ENCODE peak calls at places on chromosome 11, in nine cellular contexts. E is psoas muscle, W is HCT116, T is fibroblast of lung, A is thoracic aorta, N is lower lobe of right lung, R is mammary epithelial cell, K is adrenal gland, S is heart left ventricle. Z is an unnamed sample. For H3K4me1, the result is how much of the 10 kb centered on the place peaks cover.

GRCh38 chr11:67611704-67612587 is 5.2 kb downstream of the NDUFV1 start:
- DNase-seq in N (peak), E (no peak), W (no peak), A (no peak), S (no peak), K (no peak), T (no peak), R (no peak), Z (no peak)

GRCh38 chr11:32538804-32539203 is 44.8 kb upstream of the EIF3M start:
- DNase-seq in R (no peak), T (no peak), N (no peak), A (no peak), E (no peak), K (no peak), W (no peak), S (no peak), Z (no peak)

GRCh38 chr11:117859713-117860112 is 16.7 kb downstream of the FXYD6 start:
- DNase-seq in E (no peak), S (no peak), N (no peak), K (peak), A (no peak), R (no peak), T (no peak), W (no peak), Z (no peak)

GRCh38 chr11:112368402-112368801 is 107.7 kb upstream of the PLET1 start:
- DNase-seq in R (peak), E (no peak), K (no peak), T (no peak), S (no peak), W (no peak), N (no peak), A (no peak), Z (no peak)

GRCh38 chr11:47995318-47995717 is 15.0 kb downstream of the PTPRJ start:
- DNase-seq in E (no peak), A (no peak), K (no peak), S (no peak), N (no peak), R (no peak), W (no peak), T (no peak), Z (no peak)

GRCh38 chr11:132744771-132745170 is 787.5 kb downstream of the OPCML start:
- DNase-seq in T (peak), E (no peak), R (no peak), A (no peak), N (no peak), K (no peak), S (no peak), W (no peak), Z (peak)

GRCh38 chr11:76824980-76825725 is 35.6 kb upstream of the ACER3 start:
- DNase-seq in W (no peak), S (no peak), K (no peak), E (no peak), A (no peak), R (peak), T (peak), N (no peak), Z (peak)

GRCh38 chr11:115132829-115133228 is 371.4 kb downstream of the CADM1 start:
- DNase-seq in T (no peak), E (no peak), S (no peak), A (no peak), N (no peak), W (no peak), R (no peak), K (peak), Z (no peak)

GRCh38 chr11:34205326-34206035 is 100.1 kb downstream of the NAT10 start:
- DNase-seq in T (peak), N (no peak), A (no peak), S (no peak), K (no peak), W (no peak), R (no peak), E (no peak), Z (no peak)

GRCh38 chr11:79506124-79506523 is 65.3 kb upstream of the TENM4 start:
- DNase-seq in N (no peak), T (no peak), W (no peak), K (no peak), E (no peak), A (no peak), R (no peak), S (no peak), Z (no peak)

GRCh38 chr11:46149342-46149741 is 28.1 kb upstream of the PHF21A start:
- DNase-seq in W (no peak), N (no peak), S (no peak), E (no peak), R (no peak), T (no peak), A (no peak), K (no peak), Z (no peak)

GRCh38 chr11:130211781-130212401 is 52.3 kb downstream of the ST14 start:
- DNase-seq in W (no peak), R (no peak), N (peak), A (no peak), E (no peak), T (no peak), S (peak), K (peak), Z (no peak)

GRCh38 chr11:11478687-11479086 is 125.6 kb upstream of the CSNK2A3 start:
- DNase-seq in S (no peak), E (no peak), A (no peak), R (no peak), T (no peak), K (no peak), W (no peak), N (no peak), Z (no peak)
- TF ChIP-seq CTCF in S (no peak), E (no peak), A (no peak), R (no peak), T (no peak), K (no peak), W (no peak), N (no peak), Z (peak)

DNA sequence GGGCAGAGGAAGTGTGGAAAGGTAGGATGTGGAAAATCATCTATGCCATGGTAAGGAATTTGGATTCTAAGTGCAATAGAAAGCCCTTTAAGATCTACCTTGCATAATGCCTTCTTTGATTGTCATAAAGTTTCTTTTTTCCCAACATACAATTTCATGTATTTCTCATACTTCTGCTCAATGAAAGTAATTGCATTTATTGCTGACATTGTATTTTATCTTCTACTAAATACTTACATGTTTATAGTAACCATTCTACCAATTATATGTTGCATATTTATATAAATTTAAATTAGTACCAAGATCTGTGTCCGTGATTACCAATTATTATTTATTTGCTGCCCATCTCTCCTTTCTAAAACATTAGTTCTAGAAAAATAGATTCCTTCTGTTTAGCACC is 114.8 kb downstream of the CNTN5 start:
- DNase-seq in S (no peak), A (no peak), W (no peak), T (no peak), R (no peak), N (no peak), K (no peak), E (no peak), Z (no peak)
- H3K4me1 ChIP-seq in S (under half), A (under half), W (under half), T (under half), R (under half), N (under half), K (under half), E (under half), Z (under half)

GRCh38 chr11:82814379-82814778 is 80.7 kb upstream of the FAM181B start:
- DNase-seq in S (no peak), E (no peak), W (no peak), R (no peak), A (no peak), K (no peak), T (no peak), N (no peak), Z (no peak)
- H3K27ac ChIP-seq in S (no peak), E (no peak), W (no peak), R (no peak), A (no peak), K (no peak), T (no peak), N (no peak), Z (no peak)

DNA sequence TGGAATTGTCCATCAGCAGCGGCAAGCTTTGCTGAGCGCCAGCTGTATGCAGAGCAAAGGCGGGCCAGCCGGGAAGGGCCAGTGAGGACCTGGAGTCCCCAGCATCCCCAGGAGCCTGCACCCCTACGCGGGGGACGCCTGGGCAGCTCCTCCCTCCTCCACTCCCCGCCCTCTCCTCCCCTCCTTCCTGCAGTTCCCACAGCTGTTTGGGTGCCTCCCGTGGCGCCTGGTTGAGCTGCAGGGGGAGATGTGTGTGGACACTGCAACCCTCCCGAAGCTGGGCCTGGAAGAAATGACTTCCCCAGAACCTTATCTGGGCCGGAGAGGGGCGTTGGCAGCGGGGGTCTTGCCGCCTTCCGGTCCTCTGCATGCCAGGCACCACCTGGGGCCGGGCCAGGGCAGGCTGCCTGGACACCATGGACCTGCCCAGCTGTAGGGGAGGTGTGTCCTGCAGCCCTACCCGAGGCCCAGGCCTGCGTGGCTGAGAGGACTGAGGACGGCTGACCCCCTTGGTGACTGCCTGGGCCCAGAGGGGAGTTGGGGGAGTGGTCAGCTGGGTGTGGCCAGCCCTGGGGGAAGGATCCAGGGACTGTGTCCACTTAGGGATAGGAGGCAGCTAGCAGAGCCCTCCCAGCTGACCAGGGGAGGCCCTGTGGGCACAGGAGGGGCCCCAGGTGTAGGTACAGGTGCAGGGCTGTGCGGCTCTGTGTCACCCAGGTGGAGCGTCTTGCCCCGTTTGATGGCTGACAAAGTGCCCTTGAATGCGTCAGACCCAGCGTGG is 16.8 kb upstream of the MUC6 start:
- DNase-seq in W (no peak), R (no peak), N (peak), T (no peak), A (no peak), K (no peak), S (no peak), E (peak), Z (no peak)
- TF ChIP-seq CTCF in W (no peak), R (no peak), N (no peak), T (peak), A (no peak), K (no peak), S (no peak), E (no peak), Z (no peak)

GRCh38 chr11:57675176-57675941 is 7.4 kb downstream of the ZDHHC5 start:
- DNase-seq in R (no peak), N (no peak), T (no peak), E (no peak), K (no peak), S (no peak), A (no peak), W (no peak), Z (no peak)

GRCh38 chr11:57681168-57681567 is 13.3 kb downstream of the ZDHHC5 start:
- DNase-seq in N (no peak), W (no peak), R (no peak), E (no peak), A (no peak), K (no peak), T (no peak), S (no peak), Z (no peak)

GRCh38 chr11:57674251-57674650 is 6.3 kb downstream of the ZDHHC5 start:
- DNase-seq in E (no peak), K (no peak), T (no peak), S (no peak), A (no peak), N (no peak), R (no peak), W (no peak), Z (no peak)

GRCh38 chr11:57680552-57680874 is 12.6 kb downstream of the ZDHHC5 start:
- DNase-seq in K (no peak), A (no peak), N (no peak), W (no peak), R (peak), E (no peak), S (no peak), T (peak), Z (peak)

GRCh38 chr11:57679396-57679795 is 11.5 kb downstream of the ZDHHC5 start:
- DNase-seq in E (no peak), K (no peak), S (no peak), R (peak), A (no peak), N (no peak), W (no peak), T (no peak), Z (peak)
- H3K4me1 ChIP-seq in E (under half), K (under half), S (under half), R (under half), A (under half), N (under half), W (under half), T (under half), Z (under half)

DNA sequence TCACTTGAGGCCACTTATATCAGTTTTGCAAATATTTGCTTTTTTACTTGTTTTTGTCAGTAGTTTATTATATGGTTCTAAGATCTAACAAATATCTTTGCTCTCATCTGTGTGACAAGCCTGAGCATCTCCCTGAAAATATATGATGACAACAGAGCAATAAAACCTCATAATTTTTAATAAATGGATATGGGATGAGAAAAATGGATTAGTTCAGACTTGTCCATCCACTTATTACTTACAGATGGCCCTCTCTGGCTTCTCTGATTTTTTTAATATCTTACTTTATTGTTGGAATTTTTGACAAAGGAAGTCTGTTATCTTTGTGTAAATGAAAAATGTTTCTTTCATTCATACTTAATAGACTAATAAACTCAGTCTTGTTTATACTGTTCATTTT is 491.4 kb upstream of the RAG2 start:
- DNase-seq in W (no peak), N (no peak), T (no peak), R (no peak), S (no peak), E (no peak), K (no peak), A (no peak), Z (no peak)
- H3K27ac ChIP-seq in W (no peak), N (no peak), T (no peak), R (no peak), S (no peak), E (no peak), K (no peak), A (no peak), Z (no peak)

GRCh38 chr11:110092577-110093406 is at the start of gene ZC3H12C:
- DNase-seq in W (peak), A (peak), K (peak), T (peak), S (peak), N (peak), E (peak), R (peak), Z (peak)
- TF ChIP-seq CTCF in W (no peak), A (peak), K (no peak), T (peak), S (peak), N (peak), E (peak), R (peak), Z (peak)

Z was measured in foreskin keratinocyte.